ENCODE peak calls at places on chromosomes 2 and 18, in six cellular contexts. S, V, G, E, R and T are unnamed samples.

GRCh38 chr2:225282858-225283693 is 116.4 kb upstream of the NYAP2 start:
- DNase-seq in S (peak; percentile 8), V (peak; percentile 41), G (peak; percentile 10), E (peak; percentile 34), R (peak; percentile 43), T (peak; percentile 40)

GRCh38 chr2:162490052-162490717 is 146.3 kb downstream of the GCA start:
- DNase-seq in S (no peak), V (peak; percentile 4), G (no peak), E (no peak), R (peak; percentile 96), T (no peak)

GRCh38 chr2:23121968-23122648 is 262.9 kb upstream of the KLHL29 start:
- DNase-seq in S (no peak), V (no peak), G (no peak), E (no peak), R (no peak), T (no peak)

GRCh38 chr2:190280565-190281330 is 38.9 kb downstream of the HIBCH start:
- DNase-seq in S (no peak), V (no peak), G (no peak), E (no peak), R (no peak), T (no peak)

GRCh38 chr18:33839452-33840225 is 261.6 kb downstream of the ASXL3 start:
- DNase-seq in S (peak; percentile 68), V (peak; percentile 48), G (no peak), E (peak; percentile 72), R (peak; percentile 47), T (no peak)

GRCh38 chr2:149483004-149483605 is 104.5 kb downstream of the MMADHC start:
- DNase-seq in S (no peak), V (no peak), G (no peak), E (peak; percentile 81), R (no peak), T (no peak)

GRCh38 chr2:237630216-237631000 is 3.0 kb downstream of the LRRFIP1 start:
- DNase-seq in S (no peak), V (no peak), G (no peak), E (no peak), R (peak; percentile 22), T (peak; percentile 27)

GRCh38 chr2:218017211-218018053 is 14.6 kb upstream of the TNS1 start:
- DNase-seq in S (no peak), V (no peak), G (no peak), E (no peak), R (no peak), T (no peak)

GRCh38 chr2:127086800-127087737 is 19.9 kb downstream of the BIN1 start:
- DNase-seq in S (peak; percentile 61), V (peak; percentile 88), G (no peak), E (peak; percentile 93), R (no peak), T (peak; percentile 82)

GRCh38 chr18:79975043-79975442 is 10.6 kb downstream of the HSBP1L1 start:
- DNase-seq in S (no peak), V (no peak), G (no peak), E (no peak), R (no peak), T (no peak)

GRCh38 chr2:27075219-27075871 is 3.1 kb upstream of the EMILIN1 start:
- DNase-seq in S (no peak), V (peak; percentile 26), G (no peak), E (peak; percentile 74), R (no peak), T (no peak)

GRCh38 chr2:88345842-88346241 is 106.7 kb downstream of the FOXI3 start:
- DNase-seq in S (no peak), V (no peak), G (no peak), E (no peak), R (no peak), T (no peak)

GRCh38 chr2:19799881-19800780 is 101.7 kb downstream of the TTC32 start:
- DNase-seq in S (no peak), V (no peak), G (no peak), E (no peak), R (no peak), T (no peak)

GRCh38 chr2:96687266-96687665 is 44.7 kb downstream of the FER1L5 start:
- DNase-seq in S (no peak), V (no peak), G (no peak), E (no peak), R (no peak), T (no peak)

GRCh38 chr18:68797901-68798300 is at the start of gene CCDC102B:
- DNase-seq in S (no peak), V (peak; percentile 94), G (no peak), E (peak; percentile 86), R (no peak), T (no peak)

GRCh38 chr2:241219030-241219382 is 30.5 kb downstream of the ANO7 start:
- DNase-seq in S (no peak), V (no peak), G (no peak), E (no peak), R (peak; percentile 40), T (no peak)

GRCh38 chr2:179915395-179915992 is 54.1 kb upstream of the ZNF385B start:
- DNase-seq in S (no peak), V (no peak), G (no peak), E (peak; percentile 27), R (no peak), T (no peak)

GRCh38 chr18:47285456-47285855 is 34.0 kb upstream of the SKOR2 start:
- DNase-seq in S (no peak), V (no peak), G (no peak), E (no peak), R (no peak), T (no peak)

GRCh38 chr2:201196003-201196402 is 13.1 kb downstream of the CASP10 start:
- DNase-seq in S (no peak), V (no peak), G (no peak), E (no peak), R (no peak), T (no peak)

GRCh38 chr2:128232965-128233789 is 85.5 kb downstream of the HS6ST1 start:
- DNase-seq in S (peak; percentile 72), V (peak; percentile 66), G (peak; percentile 54), E (peak; percentile 77), R (peak; percentile 83), T (peak; percentile 89)

GRCh38 chr2:183024701-183025100 is 13.6 kb downstream of the NCKAP1 start:
- DNase-seq in S (no peak), V (peak; percentile 35), G (no peak), E (peak; percentile 31), R (no peak), T (no peak)

GRCh38 chr18:34624551-34624950 is 85.5 kb upstream of the DTNA start:
- DNase-seq in S (no peak), V (peak; percentile 4), G (no peak), E (peak; percentile 37), R (no peak), T (no peak)

GRCh38 chr2:132469095-132469494 is 52.5 kb downstream of the GPR39 start:
- DNase-seq in S (no peak), V (no peak), G (no peak), E (no peak), R (no peak), T (no peak)

GRCh38 chr2:98483257-98483861 is 38.7 kb downstream of the INPP4A start:
- DNase-seq in S (no peak), V (no peak), G (no peak), E (no peak), R (peak; percentile 94), T (no peak)

GRCh38 chr2:144515425-144515693 is 4.6 kb downstream of the ZEB2 start:
- DNase-seq in S (no peak), V (peak; percentile 59), G (no peak), E (no peak), R (no peak), T (no peak)

GRCh38 chr2:141692829-141693228 is 438.0 kb downstream of the LRP1B start:
- DNase-seq in S (no peak), V (no peak), G (no peak), E (no peak), R (no peak), T (no peak)

GRCh38 chr2:156322103-156322671 is 10.3 kb downstream of the NR4A2 start:
- DNase-seq in S (no peak), V (no peak), G (no peak), E (peak; percentile 31), R (no peak), T (no peak)

GRCh38 chr2:119590873-119591272 is 46.6 kb downstream of the CFAP221 start:
- DNase-seq in S (no peak), V (no peak), G (no peak), E (no peak), R (no peak), T (no peak)
- H3K14ac ChIP-seq in S (no peak overlapping the region), V (no peak overlapping the region), G (no peak overlapping the region), E (no peak overlapping the region), R (no peak overlapping the region), T (no peak overlapping the region)

DNA sequence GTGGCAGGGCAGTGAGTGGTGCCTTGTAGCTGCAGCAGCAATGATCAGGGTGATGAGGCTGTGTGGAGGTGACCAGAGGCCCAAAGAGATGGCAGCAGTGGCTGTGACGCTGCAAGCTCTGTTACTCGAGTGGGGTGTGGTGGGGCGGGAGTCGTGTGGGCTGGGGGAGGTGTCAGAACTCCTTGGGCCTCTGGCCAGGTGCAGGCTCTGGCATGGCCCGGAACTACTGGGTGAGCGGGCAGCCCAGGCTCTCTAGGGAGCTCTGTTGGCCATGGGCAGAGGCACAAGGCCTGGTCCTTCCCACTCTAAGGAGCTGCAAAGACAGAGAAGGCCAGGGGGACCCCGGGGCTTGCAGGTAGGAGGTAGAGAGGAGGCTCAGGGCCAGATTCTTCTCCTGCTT is 115.0 kb downstream of the MCFD2 start:
- DNase-seq in S (no peak), V (no peak), G (no peak), E (no peak), R (no peak), T (no peak)
- H2AFZ ChIP-seq in S (no peak overlapping the region), V (peak overlapping the region; percentile 6), G (no peak overlapping the region), E (no peak overlapping the region), R (no peak overlapping the region), T (no peak overlapping the region)

DNA sequence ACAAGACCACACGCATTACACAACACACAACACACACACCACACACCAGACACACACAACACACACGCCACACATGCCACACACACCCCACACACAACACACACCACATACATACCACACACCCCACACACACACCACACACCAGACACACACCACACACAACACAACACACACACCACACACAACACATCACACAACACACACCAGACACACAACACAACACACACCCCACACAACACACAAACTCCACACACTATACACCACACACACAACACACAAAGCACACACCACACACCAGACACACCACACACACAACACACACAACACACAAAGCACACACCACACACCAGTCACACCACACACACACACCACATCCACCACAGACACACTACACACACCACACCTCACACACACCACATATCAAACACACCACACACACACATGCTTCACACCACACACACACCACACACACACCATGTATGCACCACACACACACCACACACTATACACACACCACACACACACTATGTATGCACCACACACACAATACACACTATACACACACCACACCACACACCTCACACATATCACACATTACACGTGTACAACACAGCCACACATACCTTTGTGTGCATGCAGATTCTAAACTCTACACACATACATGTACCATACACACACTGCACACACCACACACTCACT is 72.2 kb downstream of the TMEM18 start:
- DNase-seq in S (no peak), V (no peak), G (no peak), E (no peak), R (no peak), T (no peak)
- H3K23ac ChIP-seq in S (no peak overlapping the region), V (no peak overlapping the region), G (no peak overlapping the region), E (no peak overlapping the region), R (no peak overlapping the region), T (no peak overlapping the region)

DNA sequence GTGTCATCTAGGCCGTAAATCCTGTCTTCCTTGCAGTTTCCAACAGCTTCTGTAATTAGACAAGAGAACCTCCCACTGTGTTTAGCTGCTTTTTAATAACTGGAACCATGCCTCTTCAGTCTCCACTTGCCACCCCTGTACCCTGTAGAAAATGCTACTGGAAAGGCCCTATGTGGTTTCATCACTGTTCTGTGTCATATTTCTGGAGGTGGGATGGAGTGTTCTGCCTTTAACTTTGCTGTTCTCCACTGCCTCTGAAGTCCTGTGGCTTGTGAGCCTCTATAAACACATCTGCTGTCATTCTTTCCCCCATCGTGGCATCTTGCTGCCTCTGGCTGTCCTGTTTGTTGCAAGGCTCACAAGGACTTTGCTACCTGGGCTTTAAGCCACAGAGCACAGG is 17.9 kb downstream of the MGAT5 start:
- DNase-seq in S (no peak), V (no peak), G (no peak), E (no peak), R (no peak), T (no peak)
- H3K14ac ChIP-seq in S (no peak overlapping the region), V (no peak overlapping the region), G (no peak overlapping the region), E (no peak overlapping the region), R (no peak overlapping the region), T (no peak overlapping the region)